ENCODE peak calls at places on chromosomes 16 and 17, in seven cellular contexts. One of them, this sample, is unnamed.

GRCh38 chr16:71573387-71574094 is 3.4 kb downstream of the TAT start:
- DNase-seq in thoracic aorta: no peak
- DNase-seq in stomach: no peak
- DNase-seq in cardiac muscle cell: no peak
- DNase-seq in mesenchymal stem cell: no peak
- DNase-seq in CD8-positive, alpha-beta memory T cell: no peak
- DNase-seq in neural progenitor cell: no peak
- DNase-seq in this sample: no peak

GRCh38 chr17:42405963-42406495 is 17.0 kb downstream of the CAVIN1 start:
- DNase-seq in thoracic aorta: no peak
- DNase-seq in stomach: peak; percentile 90
- DNase-seq in cardiac muscle cell: peak; percentile 86
- DNase-seq in mesenchymal stem cell: peak; percentile 70
- DNase-seq in CD8-positive, alpha-beta memory T cell: peak; percentile 74
- DNase-seq in neural progenitor cell: peak; percentile 83
- DNase-seq in this sample: peak; percentile 56

GRCh38 chr17:34169501-34169900 is 85.6 kb upstream of the CCL2 start:
- DNase-seq in thoracic aorta: no peak
- DNase-seq in stomach: no peak
- DNase-seq in cardiac muscle cell: no peak
- DNase-seq in mesenchymal stem cell: no peak
- DNase-seq in CD8-positive, alpha-beta memory T cell: no peak
- DNase-seq in neural progenitor cell: no peak
- DNase-seq in this sample: no peak

GRCh38 chr17:231191-231965 is 49.9 kb upstream of the DOC2B start:
- DNase-seq in thoracic aorta: no peak
- DNase-seq in stomach: no peak
- DNase-seq in cardiac muscle cell: no peak
- DNase-seq in mesenchymal stem cell: no peak
- DNase-seq in CD8-positive, alpha-beta memory T cell: no peak
- DNase-seq in neural progenitor cell: no peak
- DNase-seq in this sample: no peak

GRCh38 chr17:38926290-38927070 is 1.1 kb downstream of the LASP1NB start:
- DNase-seq in thoracic aorta: no peak
- DNase-seq in stomach: peak; percentile 19
- DNase-seq in cardiac muscle cell: peak; percentile 46
- DNase-seq in mesenchymal stem cell: peak; percentile 68
- DNase-seq in CD8-positive, alpha-beta memory T cell: no peak
- DNase-seq in neural progenitor cell: no peak
- DNase-seq in this sample: no peak

GRCh38 chr17:76585649-76586593 is at the start of gene ST6GALNAC2:
- DNase-seq in thoracic aorta: no peak
- DNase-seq in stomach: peak; percentile 84
- DNase-seq in cardiac muscle cell: no peak
- DNase-seq in mesenchymal stem cell: peak; percentile 55
- DNase-seq in CD8-positive, alpha-beta memory T cell: peak; percentile 41
- DNase-seq in neural progenitor cell: peak; percentile 70
- DNase-seq in this sample: peak; percentile 41

GRCh38 chr17:39739020-39739884 is 1.5 kb downstream of the GRB7 start:
- DNase-seq in thoracic aorta: no peak
- DNase-seq in stomach: peak; percentile 89
- DNase-seq in cardiac muscle cell: no peak
- DNase-seq in mesenchymal stem cell: no peak
- DNase-seq in CD8-positive, alpha-beta memory T cell: no peak
- DNase-seq in neural progenitor cell: peak; percentile 73
- DNase-seq in this sample: no peak

GRCh38 chr16:69003500-69003899 is 102.0 kb upstream of the HAS3 start:
- DNase-seq in thoracic aorta: no peak
- DNase-seq in stomach: no peak
- DNase-seq in cardiac muscle cell: no peak
- DNase-seq in mesenchymal stem cell: no peak
- DNase-seq in CD8-positive, alpha-beta memory T cell: no peak
- DNase-seq in neural progenitor cell: peak; percentile 35
- DNase-seq in this sample: no peak

GRCh38 chr17:33521784-33522183 is 228.7 kb upstream of the ASIC2 start:
- DNase-seq in thoracic aorta: no peak
- DNase-seq in stomach: no peak
- DNase-seq in cardiac muscle cell: no peak
- DNase-seq in mesenchymal stem cell: no peak
- DNase-seq in CD8-positive, alpha-beta memory T cell: no peak
- DNase-seq in neural progenitor cell: peak; percentile 66
- DNase-seq in this sample: no peak

GRCh38 chr17:57955183-57955952 is at the start of gene CUEDC1:
- DNase-seq in thoracic aorta: no peak
- DNase-seq in stomach: peak; percentile 84
- DNase-seq in cardiac muscle cell: peak; percentile 70
- DNase-seq in mesenchymal stem cell: peak; percentile 71
- DNase-seq in CD8-positive, alpha-beta memory T cell: peak; percentile 45
- DNase-seq in neural progenitor cell: peak; percentile 86
- DNase-seq in this sample: peak; percentile 51

GRCh38 chr16:76946879-76947278 is 244.1 kb upstream of the MON1B start:
- DNase-seq in thoracic aorta: no peak
- DNase-seq in stomach: no peak
- DNase-seq in cardiac muscle cell: peak; percentile 83
- DNase-seq in mesenchymal stem cell: peak; percentile 82
- DNase-seq in CD8-positive, alpha-beta memory T cell: no peak
- DNase-seq in neural progenitor cell: no peak
- DNase-seq in this sample: peak; percentile 87

GRCh38 chr16:73210084-73210483 is 162.2 kb upstream of the ZFHX3 start:
- DNase-seq in thoracic aorta: no peak
- DNase-seq in stomach: no peak
- DNase-seq in cardiac muscle cell: no peak
- DNase-seq in mesenchymal stem cell: no peak
- DNase-seq in CD8-positive, alpha-beta memory T cell: no peak
- DNase-seq in neural progenitor cell: no peak
- DNase-seq in this sample: no peak

GRCh38 chr17:40322417-40323315 is 13.7 kb downstream of the RARA start:
- DNase-seq in thoracic aorta: peak; percentile 85
- DNase-seq in stomach: peak; percentile 70
- DNase-seq in cardiac muscle cell: peak; percentile 89
- DNase-seq in mesenchymal stem cell: peak; percentile 97
- DNase-seq in CD8-positive, alpha-beta memory T cell: peak; percentile 90
- DNase-seq in neural progenitor cell: no peak
- DNase-seq in this sample: peak; percentile 74

GRCh38 chr17:32529604-32530003 is 42.8 kb downstream of the CDK5R1 start:
- DNase-seq in thoracic aorta: no peak
- DNase-seq in stomach: no peak
- DNase-seq in cardiac muscle cell: peak; percentile 34
- DNase-seq in mesenchymal stem cell: no peak
- DNase-seq in CD8-positive, alpha-beta memory T cell: no peak
- DNase-seq in neural progenitor cell: no peak
- DNase-seq in this sample: no peak

GRCh38 chr16:69179255-69180010 is 7.5 kb upstream of the SNTB2 start:
- DNase-seq in thoracic aorta: peak; percentile 59
- DNase-seq in stomach: peak; percentile 87
- DNase-seq in cardiac muscle cell: peak; percentile 94
- DNase-seq in mesenchymal stem cell: peak; percentile 62
- DNase-seq in CD8-positive, alpha-beta memory T cell: no peak
- DNase-seq in neural progenitor cell: no peak
- DNase-seq in this sample: peak; percentile 90

GRCh38 chr17:8187517-8188407 is 2.2 kb downstream of the BORCS6 start:
- DNase-seq in thoracic aorta: peak; percentile 94
- DNase-seq in stomach: peak; percentile 95
- DNase-seq in cardiac muscle cell: peak; percentile 99
- DNase-seq in mesenchymal stem cell: peak; percentile 100
- DNase-seq in CD8-positive, alpha-beta memory T cell: peak; percentile 83
- DNase-seq in neural progenitor cell: peak; percentile 96
- DNase-seq in this sample: peak; percentile 100

GRCh38 chr17:36980281-36980761 is 31.6 kb downstream of the AATF start:
- DNase-seq in thoracic aorta: no peak
- DNase-seq in stomach: no peak
- DNase-seq in cardiac muscle cell: peak; percentile 44
- DNase-seq in mesenchymal stem cell: peak; percentile 45
- DNase-seq in CD8-positive, alpha-beta memory T cell: no peak
- DNase-seq in neural progenitor cell: peak; percentile 19
- DNase-seq in this sample: peak; percentile 63

GRCh38 chr16:28136751-28137434 is 73.4 kb upstream of the GSG1L start:
- DNase-seq in thoracic aorta: no peak
- DNase-seq in stomach: no peak
- DNase-seq in cardiac muscle cell: peak; percentile 21
- DNase-seq in mesenchymal stem cell: no peak
- DNase-seq in CD8-positive, alpha-beta memory T cell: peak; percentile 18
- DNase-seq in neural progenitor cell: peak; percentile 37
- DNase-seq in this sample: no peak

GRCh38 chr16:27238016-27238587 is 30.5 kb downstream of the NSMCE1 start:
- DNase-seq in thoracic aorta: no peak
- DNase-seq in stomach: peak; percentile 44
- DNase-seq in cardiac muscle cell: no peak
- DNase-seq in mesenchymal stem cell: no peak
- DNase-seq in CD8-positive, alpha-beta memory T cell: no peak
- DNase-seq in neural progenitor cell: no peak
- DNase-seq in this sample: no peak

GRCh38 chr17:68460096-68460495 is 2.8 kb upstream of the WIPI1 start:
- DNase-seq in thoracic aorta: no peak
- DNase-seq in stomach: no peak
- DNase-seq in cardiac muscle cell: no peak
- DNase-seq in mesenchymal stem cell: no peak
- DNase-seq in CD8-positive, alpha-beta memory T cell: no peak
- DNase-seq in neural progenitor cell: no peak
- DNase-seq in this sample: no peak
- H3K4me1 ChIP-seq in thoracic aorta: peaks cover 21% of the 10 kb centered on the region
- H3K4me1 ChIP-seq in stomach: peaks cover 25% of the 10 kb centered on the region
- H3K4me1 ChIP-seq in cardiac muscle cell: peaks cover 31% of the 10 kb centered on the region
- H3K4me1 ChIP-seq in mesenchymal stem cell: peaks cover 6% of the 10 kb centered on the region
- H3K4me1 ChIP-seq in CD8-positive, alpha-beta memory T cell: peaks cover 57% of the 10 kb centered on the region
- H3K4me1 ChIP-seq in neural progenitor cell: peaks cover 3% of the 10 kb centered on the region
- H3K4me1 ChIP-seq in this sample: peaks cover 4% of the 10 kb centered on the region

DNA sequence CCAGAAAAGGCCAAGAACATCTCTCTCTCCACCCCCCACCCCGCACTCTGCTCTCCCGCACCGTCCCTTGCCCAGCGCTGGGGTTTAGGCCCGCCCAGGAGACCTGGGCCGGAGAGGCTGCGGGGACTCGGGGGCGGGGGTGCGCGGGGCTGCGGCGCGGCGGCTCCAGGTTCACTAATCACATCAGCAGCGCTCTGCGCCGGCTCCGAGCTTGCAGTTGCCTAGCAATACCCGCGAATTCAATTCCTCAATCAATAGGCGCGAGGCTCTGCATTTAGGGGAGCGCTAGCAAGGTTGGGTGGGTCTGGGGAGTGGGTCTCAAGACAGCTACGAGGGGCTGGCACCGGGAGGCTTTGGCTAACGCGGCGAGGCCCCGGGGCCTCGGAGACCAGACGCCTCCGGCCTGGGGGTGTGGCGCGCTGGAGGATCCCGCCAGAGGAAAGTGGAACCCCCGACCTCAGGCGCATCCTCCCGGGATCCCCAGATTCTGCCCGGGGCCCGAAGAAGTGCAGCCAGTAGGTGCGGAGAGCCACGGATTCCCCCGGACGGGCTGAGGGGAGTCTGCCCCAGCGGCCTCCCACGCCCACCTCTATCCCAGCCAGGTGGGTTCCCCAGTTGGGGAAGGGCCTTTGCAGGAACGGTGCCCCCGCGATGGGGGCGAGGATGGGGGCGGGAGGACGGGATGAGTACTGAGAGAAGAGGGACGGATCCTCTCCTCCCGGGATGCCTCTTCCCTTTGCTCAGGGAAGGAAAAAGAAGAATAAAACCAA is 5.3 kb downstream of the CBX8 start:
- DNase-seq in thoracic aorta: no peak
- DNase-seq in stomach: no peak
- DNase-seq in cardiac muscle cell: no peak
- DNase-seq in mesenchymal stem cell: no peak
- DNase-seq in CD8-positive, alpha-beta memory T cell: no peak
- DNase-seq in neural progenitor cell: peak; percentile 81
- DNase-seq in this sample: no peak
- H3K27me3 ChIP-seq in thoracic aorta: peaks cover 33% of the 10 kb centered on the region
- H3K27me3 ChIP-seq in stomach: peaks cover 50% of the 10 kb centered on the region
- H3K27me3 ChIP-seq in cardiac muscle cell: peaks cover 81% of the 10 kb centered on the region
- H3K27me3 ChIP-seq in mesenchymal stem cell: peaks cover 58% of the 10 kb centered on the region
- H3K27me3 ChIP-seq in CD8-positive, alpha-beta memory T cell: peaks cover 33% of the 10 kb centered on the region
- H3K27me3 ChIP-seq in neural progenitor cell: peaks cover 96% of the 10 kb centered on the region
- H3K27me3 ChIP-seq in this sample: peaks cover 38% of the 10 kb centered on the region

GRCh38 chr17:50424246-50425000 is 1.6 kb upstream of the ACSF2 start:
- DNase-seq in thoracic aorta: no peak
- DNase-seq in stomach: no peak
- DNase-seq in cardiac muscle cell: no peak
- DNase-seq in mesenchymal stem cell: peak; percentile 13
- DNase-seq in CD8-positive, alpha-beta memory T cell: no peak
- DNase-seq in neural progenitor cell: no peak
- DNase-seq in this sample: no peak

GRCh38 chr17:50421308-50422031 is 4.5 kb upstream of the ACSF2 start:
- DNase-seq in thoracic aorta: no peak
- DNase-seq in stomach: no peak
- DNase-seq in cardiac muscle cell: peak; percentile 54
- DNase-seq in mesenchymal stem cell: peak; percentile 34
- DNase-seq in CD8-positive, alpha-beta memory T cell: no peak
- DNase-seq in neural progenitor cell: no peak
- DNase-seq in this sample: no peak

GRCh38 chr17:50422738-50423137 is 3.3 kb upstream of the ACSF2 start:
- DNase-seq in thoracic aorta: no peak
- DNase-seq in stomach: no peak
- DNase-seq in cardiac muscle cell: no peak
- DNase-seq in mesenchymal stem cell: no peak
- DNase-seq in CD8-positive, alpha-beta memory T cell: no peak
- DNase-seq in neural progenitor cell: no peak
- DNase-seq in this sample: no peak

GRCh38 chr17:50425001-50425681 is 877 bp upstream of the ACSF2 start:
- DNase-seq in thoracic aorta: no peak
- DNase-seq in stomach: no peak
- DNase-seq in cardiac muscle cell: no peak
- DNase-seq in mesenchymal stem cell: no peak
- DNase-seq in CD8-positive, alpha-beta memory T cell: no peak
- DNase-seq in neural progenitor cell: no peak
- DNase-seq in this sample: no peak

DNA sequence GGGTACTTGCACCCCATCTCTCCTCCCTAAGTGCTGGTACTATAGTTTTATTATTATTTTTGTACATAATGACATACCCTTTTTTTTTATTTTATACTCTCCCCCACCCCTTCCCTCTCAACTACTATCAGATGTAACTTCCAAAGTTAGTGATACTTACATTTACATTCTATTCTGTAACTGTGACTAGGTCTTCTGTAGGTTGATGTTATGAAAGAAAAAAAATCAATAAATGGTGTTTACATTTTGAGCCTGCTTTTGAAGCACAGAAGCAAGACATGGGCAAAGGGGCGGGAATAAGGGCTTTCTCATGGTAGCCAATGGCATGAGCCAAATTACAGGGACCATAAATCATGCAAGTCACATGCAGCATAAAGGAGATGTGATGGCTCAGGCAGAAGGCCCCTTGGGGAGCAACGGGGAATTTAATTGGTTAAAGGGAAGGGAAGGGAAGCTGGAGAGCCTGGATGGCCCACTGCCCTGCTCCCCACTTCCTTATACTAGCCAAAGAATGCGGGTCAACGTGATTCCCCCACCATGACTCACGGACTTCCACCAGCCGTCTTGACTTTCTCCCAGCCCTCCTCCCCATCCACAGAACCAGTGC is 2.4 kb upstream of the ACSF2 start:
- DNase-seq in thoracic aorta: no peak
- DNase-seq in stomach: no peak
- DNase-seq in cardiac muscle cell: peak; percentile 94
- DNase-seq in mesenchymal stem cell: peak; percentile 82
- DNase-seq in CD8-positive, alpha-beta memory T cell: no peak
- DNase-seq in neural progenitor cell: no peak
- DNase-seq in this sample: peak; percentile 93
- H3K4me1 ChIP-seq in thoracic aorta: peaks cover 43% of the 10 kb centered on the region
- H3K4me1 ChIP-seq in stomach: peaks cover 40% of the 10 kb centered on the region
- H3K4me1 ChIP-seq in cardiac muscle cell: peaks cover 34% of the 10 kb centered on the region
- H3K4me1 ChIP-seq in mesenchymal stem cell: peaks cover 29% of the 10 kb centered on the region
- H3K4me1 ChIP-seq in CD8-positive, alpha-beta memory T cell: peaks cover 40% of the 10 kb centered on the region
- H3K4me1 ChIP-seq in neural progenitor cell: peaks cover 13% of the 10 kb centered on the region
- H3K4me1 ChIP-seq in this sample: peaks cover 12% of the 10 kb centered on the region

GRCh38 chr17:79848370-79848766 is 9.1 kb upstream of the CBX4 start:
- DNase-seq in thoracic aorta: no peak
- DNase-seq in stomach: no peak
- DNase-seq in cardiac muscle cell: no peak
- DNase-seq in mesenchymal stem cell: no peak
- DNase-seq in CD8-positive, alpha-beta memory T cell: no peak
- DNase-seq in neural progenitor cell: no peak
- DNase-seq in this sample: no peak
- H3K27me3 ChIP-seq in thoracic aorta: no peaks in the 10 kb centered on the region
- H3K27me3 ChIP-seq in stomach: peaks cover 9% of the 10 kb centered on the region
- H3K27me3 ChIP-seq in cardiac muscle cell: peaks cover 13% of the 10 kb centered on the region
- H3K27me3 ChIP-seq in mesenchymal stem cell: peaks cover 10% of the 10 kb centered on the region
- H3K27me3 ChIP-seq in CD8-positive, alpha-beta memory T cell: peaks cover 13% of the 10 kb centered on the region
- H3K27me3 ChIP-seq in neural progenitor cell: peaks cover 59% of the 10 kb centered on the region
- H3K27me3 ChIP-seq in this sample: peaks cover 6% of the 10 kb centered on the region

This sample was measured in fibroblast of lung.